ENCODE peak calls at places on chromosomes 4 and X, in five cellular contexts. One of them, this sample, is unnamed.

GRCh38 chr4:113784497-113785254 is 23.1 kb upstream of the CAMK2D start:
- DNase-seq in right atrium auricular region: no peak
- DNase-seq in body of pancreas: no peak
- DNase-seq in choroid plexus epithelial cell: peak; percentile 98
- DNase-seq in endodermal cell: no peak
- DNase-seq in this sample: no peak

GRCh38 chr4:129926936-129927335 is 831.0 kb downstream of the C4orf33 start:
- DNase-seq in endodermal cell: no peak
- DNase-seq in choroid plexus epithelial cell: peak; percentile 3
- DNase-seq in right atrium auricular region: no peak
- DNase-seq in body of pancreas: no peak
- DNase-seq in this sample: no peak

GRCh38 chr4:81504685-81505598 is 33.2 kb upstream of the RASGEF1B start:
- DNase-seq in right atrium auricular region: peak; percentile 90
- DNase-seq in choroid plexus epithelial cell: no peak
- DNase-seq in endodermal cell: no peak
- DNase-seq in body of pancreas: peak; percentile 23
- DNase-seq in this sample: no peak

GRCh38 chrX:107775000-107775733 is 420 bp downstream of the TSC22D3 start:
- DNase-seq in choroid plexus epithelial cell: no peak
- DNase-seq in body of pancreas: peak; percentile 18
- DNase-seq in right atrium auricular region: no peak
- DNase-seq in endodermal cell: peak; percentile 74
- DNase-seq in this sample: no peak

GRCh38 chr4:59388359-59388758 is 1811.8 kb upstream of the ADGRL3 start:
- DNase-seq in endodermal cell: no peak
- DNase-seq in body of pancreas: no peak
- DNase-seq in right atrium auricular region: no peak
- DNase-seq in choroid plexus epithelial cell: no peak
- DNase-seq in this sample: no peak

GRCh38 chrX:56969559-56969958 is 25.8 kb downstream of the SPIN3 start:
- DNase-seq in body of pancreas: no peak
- DNase-seq in right atrium auricular region: no peak
- DNase-seq in endodermal cell: no peak
- DNase-seq in choroid plexus epithelial cell: no peak
- DNase-seq in this sample: no peak

GRCh38 chr4:119671205-119671604 is 42.6 kb upstream of the PDE5A start:
- DNase-seq in choroid plexus epithelial cell: no peak
- DNase-seq in right atrium auricular region: no peak
- DNase-seq in body of pancreas: no peak
- DNase-seq in endodermal cell: no peak
- DNase-seq in this sample: no peak

GRCh38 chr4:85722401-85722800 is 247.5 kb downstream of the ARHGAP24 start:
- DNase-seq in right atrium auricular region: no peak
- DNase-seq in endodermal cell: no peak
- DNase-seq in choroid plexus epithelial cell: no peak
- DNase-seq in body of pancreas: no peak
- DNase-seq in this sample: no peak

GRCh38 chrX:40402771-40403533 is 177.8 kb upstream of the ATP6AP2 start:
- DNase-seq in body of pancreas: peak; percentile 28
- DNase-seq in right atrium auricular region: no peak
- DNase-seq in choroid plexus epithelial cell: peak; percentile 24
- DNase-seq in endodermal cell: peak; percentile 55
- DNase-seq in this sample: peak; percentile 1

GRCh38 chr4:166198041-166198440 is 325.0 kb downstream of the TLL1 start:
- DNase-seq in endodermal cell: peak; percentile 75
- DNase-seq in choroid plexus epithelial cell: no peak
- DNase-seq in right atrium auricular region: no peak
- DNase-seq in body of pancreas: no peak
- DNase-seq in this sample: no peak

GRCh38 chrX:71998836-71999509 is 88.3 kb downstream of the NHSL2 start:
- DNase-seq in right atrium auricular region: no peak
- DNase-seq in body of pancreas: peak; percentile 31
- DNase-seq in choroid plexus epithelial cell: no peak
- DNase-seq in endodermal cell: peak; percentile 63
- DNase-seq in this sample: peak; percentile 43

GRCh38 chrX:18133605-18134004 is 87.1 kb downstream of the BEND2 start:
- DNase-seq in choroid plexus epithelial cell: no peak
- DNase-seq in body of pancreas: no peak
- DNase-seq in right atrium auricular region: no peak
- DNase-seq in endodermal cell: no peak
- DNase-seq in this sample: no peak

GRCh38 chrX:15416133-15416993 is 32.1 kb upstream of the VEGFD start:
- DNase-seq in body of pancreas: no peak
- DNase-seq in choroid plexus epithelial cell: no peak
- DNase-seq in right atrium auricular region: no peak
- DNase-seq in endodermal cell: peak; percentile 52
- DNase-seq in this sample: no peak

GRCh38 chrX:33969105-33969504 is 163.0 kb downstream of the FAM47A start:
- DNase-seq in endodermal cell: no peak
- DNase-seq in right atrium auricular region: no peak
- DNase-seq in choroid plexus epithelial cell: no peak
- DNase-seq in body of pancreas: no peak
- DNase-seq in this sample: no peak

GRCh38 chr4:187171731-187172339 is 448.2 kb upstream of the FAT1 start:
- DNase-seq in endodermal cell: no peak
- DNase-seq in right atrium auricular region: no peak
- DNase-seq in body of pancreas: no peak
- DNase-seq in choroid plexus epithelial cell: peak; percentile 5
- DNase-seq in this sample: no peak

GRCh38 chr4:78592104-78592783 is 40.7 kb downstream of the ANXA3 start:
- DNase-seq in body of pancreas: no peak
- DNase-seq in endodermal cell: peak; percentile 71
- DNase-seq in choroid plexus epithelial cell: no peak
- DNase-seq in right atrium auricular region: no peak
- DNase-seq in this sample: no peak

GRCh38 chr4:37689353-37689752 is 3.2 kb upstream of the RELL1 start:
- DNase-seq in right atrium auricular region: no peak
- DNase-seq in endodermal cell: no peak
- DNase-seq in choroid plexus epithelial cell: peak; percentile 44
- DNase-seq in body of pancreas: no peak
- DNase-seq in this sample: no peak

GRCh38 chr4:76256968-76257367 is 5.4 kb downstream of the FAM47E start:
- DNase-seq in choroid plexus epithelial cell: no peak
- DNase-seq in body of pancreas: no peak
- DNase-seq in endodermal cell: no peak
- DNase-seq in right atrium auricular region: no peak
- DNase-seq in this sample: no peak

GRCh38 chr4:159353422-159354116 is 250.7 kb downstream of the RAPGEF2 start:
- DNase-seq in right atrium auricular region: no peak
- DNase-seq in endodermal cell: no peak
- DNase-seq in choroid plexus epithelial cell: no peak
- DNase-seq in body of pancreas: no peak
- DNase-seq in this sample: no peak

GRCh38 chr4:140361099-140361498 is 12.3 kb upstream of the SCOC start:
- DNase-seq in right atrium auricular region: no peak
- DNase-seq in body of pancreas: no peak
- DNase-seq in endodermal cell: no peak
- DNase-seq in choroid plexus epithelial cell: no peak
- DNase-seq in this sample: no peak

GRCh38 chrX:16589211-16589610 is 60.7 kb upstream of the S100G start:
- DNase-seq in right atrium auricular region: no peak
- DNase-seq in choroid plexus epithelial cell: peak; percentile 62
- DNase-seq in endodermal cell: no peak
- DNase-seq in body of pancreas: no peak
- DNase-seq in this sample: no peak

GRCh38 chrX:106035064-106035463 is 3.5 kb downstream of the SERPINA7 start:
- DNase-seq in endodermal cell: no peak
- DNase-seq in body of pancreas: no peak
- DNase-seq in right atrium auricular region: no peak
- DNase-seq in choroid plexus epithelial cell: peak; percentile 30
- DNase-seq in this sample: no peak
- TF ChIP-seq CTCF in endodermal cell: peak; percentile 57
- TF ChIP-seq CTCF in body of pancreas: peak; percentile 15
- TF ChIP-seq CTCF in right atrium auricular region: peak; percentile 23
- TF ChIP-seq CTCF in choroid plexus epithelial cell: peak; percentile 59
- TF ChIP-seq CTCF in this sample: no peak

DNA sequence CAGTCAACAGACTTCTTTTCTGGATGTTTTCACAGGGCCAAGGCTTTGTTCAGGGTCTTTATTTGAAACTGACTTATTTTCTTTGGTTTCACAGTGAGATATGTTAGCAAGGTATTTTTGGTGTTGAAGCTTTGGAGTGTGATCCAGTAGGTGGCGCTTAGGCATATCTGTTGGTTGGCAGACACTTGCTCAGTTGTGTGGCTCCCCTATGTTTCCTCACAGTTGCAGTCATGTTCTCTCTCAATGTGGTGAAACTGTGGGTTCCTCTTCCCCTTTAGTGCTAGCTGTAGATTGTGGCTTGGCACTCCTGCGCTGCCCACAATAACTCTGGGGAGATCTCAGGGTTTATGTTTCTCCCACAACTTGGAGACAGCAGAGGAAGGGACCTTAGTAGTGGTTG is 460.8 kb downstream of the SLITRK2 start:
- DNase-seq in right atrium auricular region: no peak
- DNase-seq in endodermal cell: peak; percentile 66
- DNase-seq in body of pancreas: no peak
- DNase-seq in choroid plexus epithelial cell: no peak
- DNase-seq in this sample: no peak
- TF ChIP-seq CTCF in right atrium auricular region: no peak
- TF ChIP-seq CTCF in endodermal cell: peak; percentile 67
- TF ChIP-seq CTCF in body of pancreas: no peak
- TF ChIP-seq CTCF in choroid plexus epithelial cell: no peak
- TF ChIP-seq CTCF in this sample: no peak

DNA sequence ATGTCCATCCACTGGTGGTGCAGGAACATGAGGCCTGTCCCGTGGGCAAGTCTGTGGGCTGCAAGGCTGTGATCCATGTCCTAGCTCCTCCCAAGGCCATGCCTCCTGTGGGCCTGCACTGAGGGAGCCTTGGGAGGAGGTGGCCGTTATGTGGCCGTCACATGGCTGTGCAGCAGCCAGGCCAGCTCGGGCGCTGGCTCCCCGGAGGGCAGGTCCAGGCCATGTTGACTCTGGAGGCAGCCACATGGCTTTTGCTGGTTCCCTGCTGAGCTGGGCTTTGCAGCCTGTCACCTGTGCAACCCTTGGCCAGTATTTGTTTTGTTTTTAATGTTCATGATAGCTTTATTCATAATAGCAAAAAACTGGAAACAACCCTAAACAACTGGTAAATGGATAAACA is 13.3 kb downstream of the ADRA2C start:
- DNase-seq in choroid plexus epithelial cell: no peak
- DNase-seq in body of pancreas: no peak
- DNase-seq in right atrium auricular region: no peak
- DNase-seq in endodermal cell: no peak
- DNase-seq in this sample: no peak
- TF ChIP-seq CTCF in choroid plexus epithelial cell: no peak
- TF ChIP-seq CTCF in body of pancreas: no peak
- TF ChIP-seq CTCF in right atrium auricular region: no peak
- TF ChIP-seq CTCF in endodermal cell: no peak
- TF ChIP-seq CTCF in this sample: no peak

GRCh38 chr4:24734511-24734910 is 60.9 kb upstream of the SOD3 start:
- DNase-seq in body of pancreas: no peak
- DNase-seq in choroid plexus epithelial cell: no peak
- DNase-seq in endodermal cell: no peak
- DNase-seq in right atrium auricular region: no peak
- DNase-seq in this sample: no peak

GRCh38 chr4:24741915-24742314 is 53.5 kb upstream of the SOD3 start:
- DNase-seq in right atrium auricular region: no peak
- DNase-seq in endodermal cell: no peak
- DNase-seq in choroid plexus epithelial cell: no peak
- DNase-seq in body of pancreas: no peak
- DNase-seq in this sample: no peak

GRCh38 chr4:24730256-24731001 is 64.9 kb upstream of the SOD3 start:
- DNase-seq in endodermal cell: no peak
- DNase-seq in choroid plexus epithelial cell: peak; percentile 4
- DNase-seq in body of pancreas: peak; percentile 19
- DNase-seq in right atrium auricular region: peak; percentile 85
- DNase-seq in this sample: no peak

GRCh38 chr4:24731448-24731847 is 63.9 kb upstream of the SOD3 start:
- DNase-seq in right atrium auricular region: no peak
- DNase-seq in body of pancreas: no peak
- DNase-seq in choroid plexus epithelial cell: no peak
- DNase-seq in endodermal cell: no peak
- DNase-seq in this sample: no peak

DNA sequence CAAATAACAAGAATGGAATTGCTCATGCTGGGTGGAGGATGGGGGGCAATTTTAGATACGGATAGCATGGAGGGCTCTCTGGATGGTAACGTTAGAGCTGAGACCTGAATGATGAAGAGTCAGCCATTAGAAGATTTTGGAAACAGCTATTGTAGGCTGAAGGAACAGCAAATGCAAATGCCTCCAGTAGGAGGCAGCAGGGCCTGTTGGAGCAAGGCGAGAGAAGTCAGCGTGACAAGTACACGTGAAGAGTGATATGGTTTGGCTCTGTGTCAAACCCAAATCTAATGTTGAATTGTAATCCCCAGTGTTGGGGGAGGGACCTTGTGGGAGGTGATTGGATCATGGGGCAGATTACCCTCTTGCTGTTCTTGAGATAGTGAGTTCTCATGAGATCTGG is 59.3 kb upstream of the SOD3 start:
- DNase-seq in endodermal cell: peak; percentile 74
- DNase-seq in right atrium auricular region: no peak
- DNase-seq in choroid plexus epithelial cell: peak; percentile 72
- DNase-seq in body of pancreas: no peak
- DNase-seq in this sample: peak; percentile 6
- TF ChIP-seq CTCF in endodermal cell: peak; percentile 79
- TF ChIP-seq CTCF in right atrium auricular region: no peak
- TF ChIP-seq CTCF in choroid plexus epithelial cell: peak; percentile 89
- TF ChIP-seq CTCF in body of pancreas: no peak
- TF ChIP-seq CTCF in this sample: no peak